ENCODE peak calls at places on chromosomes 7 and 10, in six cellular contexts. I, W, M, K, N and L are unnamed samples.

GRCh38 chr10:4217187-4217586 is 432.2 kb upstream of the KLF6 start:
- DNase-seq in N (no peak), I (no peak), M (no peak), K (no peak), W (no peak), L (no peak)

GRCh38 chr7:3149961-3150516 is 106.4 kb upstream of the CARD11 start:
- DNase-seq in M (no peak), K (no peak), N (no peak), W (no peak), I (no peak), L (no peak)

GRCh38 chr10:131946321-131946751 is 35.4 kb downstream of the BNIP3 start:
- DNase-seq in I (no peak), N (no peak), K (no peak), W (peak; percentile 63), M (no peak), L (no peak)

GRCh38 chr7:109616551-109617069 is 1046.9 kb downstream of the DNAJB9 start:
- DNase-seq in N (no peak), M (no peak), I (no peak), W (no peak), K (no peak), L (no peak)

GRCh38 chr7:114085313-114085591 is 166.4 kb upstream of the PPP1R3A start:
- DNase-seq in K (no peak), M (no peak), N (no peak), W (no peak), I (no peak), L (no peak)

GRCh38 chr7:30920584-30921539 is 9.2 kb downstream of the AQP1 start:
- DNase-seq in K (no peak), N (peak; percentile 71), I (peak; percentile 49), M (no peak), W (peak; percentile 84), L (no peak)

GRCh38 chr7:44065431-44066110 is at the start of gene PGAM2:
- DNase-seq in N (peak; percentile 57), I (no peak), K (no peak), W (no peak), M (no peak), L (no peak)

GRCh38 chr7:24755541-24756416 is 1.5 kb downstream of the GSDME start:
- DNase-seq in N (no peak), I (peak; percentile 39), M (no peak), K (no peak), W (peak; percentile 84), L (no peak)

GRCh38 chr7:1220000-1220726 is 12.5 kb upstream of the UNCX start:
- DNase-seq in M (no peak), I (no peak), N (no peak), K (no peak), W (no peak), L (no peak)